ENCODE peak calls at places on chromosomes 2 and 18, in six cellular contexts. K, Q, R, D, B and M are unnamed samples.

GRCh38 chr2:110677080-110677479 is 783 bp downstream of the BUB1 start:
- DNase-seq in K (no peak), Q (no peak), R (no peak), D (no peak), B (no peak), M (no peak)

GRCh38 chr2:208489687-208490086 is 83.1 kb downstream of the PTH2R start:
- DNase-seq in K (no peak), Q (no peak), R (no peak), D (no peak), B (no peak), M (no peak)

GRCh38 chr2:183718246-183718645 is 594.0 kb downstream of the NUP35 start:
- DNase-seq in K (no peak), Q (no peak), R (no peak), D (no peak), B (no peak), M (no peak)

GRCh38 chr18:10252952-10253680 is 201.3 kb upstream of the APCDD1 start:
- DNase-seq in K (no peak), Q (no peak), R (no peak), D (no peak), B (no peak), M (no peak)

GRCh38 chr2:68425503-68425902 is 41.6 kb downstream of the FBXO48 start:
- DNase-seq in K (no peak), Q (no peak), R (no peak), D (no peak), B (no peak), M (no peak)

GRCh38 chr2:37837576-37838335 is 87.3 kb upstream of the RMDN2 start:
- DNase-seq in K (no peak), Q (peak), R (no peak), D (no peak), B (no peak), M (peak)

GRCh38 chr18:13382990-13383821 is 164.6 kb downstream of the LDLRAD4 start:
- DNase-seq in K (no peak), Q (no peak), R (no peak), D (no peak), B (no peak), M (no peak)

GRCh38 chr2:95091885-95092555 is 29.6 kb downstream of the MRPS5 start:
- DNase-seq in K (no peak), Q (no peak), R (no peak), D (no peak), B (no peak), M (no peak)

GRCh38 chr2:1997409-1997808 is 253.1 kb upstream of the PXDN start:
- DNase-seq in K (no peak), Q (no peak), R (no peak), D (no peak), B (no peak), M (no peak)

GRCh38 chr2:105873721-105874120 is 129.0 kb downstream of the NCK2 start:
- DNase-seq in K (peak), Q (peak), R (no peak), D (peak), B (no peak), M (no peak)

GRCh38 chr2:205975082-205975949 is 110.7 kb downstream of the INO80D start:
- DNase-seq in K (peak), Q (no peak), R (no peak), D (no peak), B (no peak), M (no peak)

GRCh38 chr2:205680067-205680466 is 2.2 kb upstream of the NRP2 start:
- DNase-seq in K (no peak), Q (peak), R (no peak), D (peak), B (no peak), M (peak)

GRCh38 chr2:207902822-207903221 is 122.5 kb downstream of the PLEKHM3 start:
- DNase-seq in K (no peak), Q (no peak), R (no peak), D (no peak), B (no peak), M (no peak)

GRCh38 chr2:205746408-205746785 is 64.1 kb downstream of the NRP2 start:
- DNase-seq in K (no peak), Q (no peak), R (no peak), D (no peak), B (no peak), M (no peak)

GRCh38 chr2:229417906-229418305 is 146.8 kb upstream of the PID1 start:
- DNase-seq in K (no peak), Q (no peak), R (no peak), D (no peak), B (no peak), M (no peak)

GRCh38 chr2:176093145-176093888 is 796 bp downstream of the HOXD13 start:
- DNase-seq in K (no peak), Q (no peak), R (no peak), D (peak), B (no peak), M (no peak)

GRCh38 chr18:24915547-24915946 is 436.4 kb downstream of the ZNF521 start:
- DNase-seq in K (no peak), Q (peak), R (no peak), D (peak), B (peak), M (peak)

GRCh38 chr2:60602828-60603532 is 49.5 kb upstream of the BCL11A start:
- DNase-seq in K (no peak), Q (no peak), R (no peak), D (no peak), B (no peak), M (no peak)

GRCh38 chr2:109375656-109376055 is 238.1 kb downstream of the SEPTIN10 start:
- DNase-seq in K (no peak), Q (no peak), R (peak), D (no peak), B (no peak), M (no peak)

GRCh38 chr2:227198866-227199265 is 34.4 kb downstream of the COL4A3 start:
- DNase-seq in K (no peak), Q (no peak), R (no peak), D (no peak), B (no peak), M (no peak)

GRCh38 chr2:33145459-33145858 is 198.7 kb downstream of the LTBP1 start:
- DNase-seq in K (no peak), Q (peak), R (no peak), D (peak), B (peak), M (no peak)

GRCh38 chr18:58097907-58098166 is 53.8 kb downstream of the NEDD4L start:
- DNase-seq in K (no peak), Q (no peak), R (no peak), D (no peak), B (no peak), M (no peak)

GRCh38 chr18:72866901-72867701 is 686 bp downstream of the NETO1 start:
- DNase-seq in K (no peak), Q (no peak), R (no peak), D (no peak), B (no peak), M (no peak)

GRCh38 chr18:37521500-37522465 is 43.8 kb downstream of the CELF4 start:
- DNase-seq in K (no peak), Q (no peak), R (no peak), D (no peak), B (no peak), M (no peak)

GRCh38 chr2:121362226-121362625 is 77.2 kb upstream of the TFCP2L1 start:
- DNase-seq in K (no peak), Q (no peak), R (no peak), D (no peak), B (no peak), M (no peak)

GRCh38 chr18:69401475-69402218 is 959 bp downstream of the DOK6 start:
- DNase-seq in K (no peak), Q (peak), R (no peak), D (peak), B (no peak), M (no peak)

GRCh38 chr18:23138470-23138869 is 3.2 kb downstream of the CABLES1 start:
- DNase-seq in K (no peak), Q (no peak), R (no peak), D (no peak), B (no peak), M (no peak)

GRCh38 chr2:86336350-86337234 is 834 bp downstream of the REEP1 start:
- DNase-seq in K (no peak), Q (no peak), R (no peak), D (no peak), B (no peak), M (no peak)

GRCh38 chr18:45249306-45249705 is 366.0 kb upstream of the SLC14A2 start:
- DNase-seq in K (no peak), Q (peak), R (no peak), D (no peak), B (peak), M (no peak)

GRCh38 chr2:124607679-124608078 is 582.6 kb downstream of the CNTNAP5 start:
- DNase-seq in K (no peak), Q (no peak), R (no peak), D (no peak), B (no peak), M (no peak)

GRCh38 chr2:47272031-47272864 is 117.1 kb upstream of the STPG4 start:
- DNase-seq in K (no peak), Q (peak), R (peak), D (peak), B (no peak), M (no peak)

GRCh38 chr2:236049981-236050380 is 118.2 kb downstream of the GBX2 start:
- DNase-seq in K (peak), Q (no peak), R (no peak), D (no peak), B (no peak), M (no peak)

GRCh38 chr2:16336916-16337315 is 328.7 kb downstream of the CYRIA start:
- DNase-seq in K (no peak), Q (no peak), R (no peak), D (no peak), B (no peak), M (no peak)

GRCh38 chr2:55311444-55311870 is 42.4 kb upstream of the MTIF2 start:
- DNase-seq in K (peak), Q (peak), R (no peak), D (peak), B (peak), M (no peak)

GRCh38 chr18:62332437-62332816 is 7.3 kb downstream of the TNFRSF11A start:
- DNase-seq in K (no peak), Q (no peak), R (no peak), D (no peak), B (no peak), M (no peak)

GRCh38 chr18:59700535-59700967 is 3.3 kb upstream of the CCBE1 start:
- DNase-seq in K (no peak), Q (no peak), R (no peak), D (no peak), B (no peak), M (no peak)
- H3K4me3 ChIP-seq in K (no peak), Q (no peak), R (no peak), D (no peak), B (no peak), M (no peak)

DNA sequence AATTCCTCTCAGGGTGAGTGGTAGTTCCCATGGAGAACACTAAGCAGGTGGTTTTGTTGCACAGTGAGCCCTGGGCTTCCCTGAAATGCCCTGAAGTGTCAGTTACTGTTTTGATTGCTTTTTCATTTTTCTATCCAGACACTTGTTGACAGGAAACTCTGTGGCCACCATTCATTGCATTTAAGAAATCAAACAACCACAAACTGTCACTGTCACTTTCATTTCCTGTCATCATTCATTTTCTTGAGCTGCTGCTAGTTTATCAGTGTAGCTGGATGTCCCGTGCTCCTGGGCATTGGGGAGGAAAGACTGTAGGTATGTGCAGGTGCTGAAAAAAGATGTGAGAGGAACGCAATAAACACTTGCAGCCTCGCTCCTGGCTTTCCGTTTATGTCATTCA is 891.6 kb upstream of the ZEB2 start:
- DNase-seq in K (peak), Q (no peak), R (no peak), D (no peak), B (no peak), M (no peak)
- TF ChIP-seq CTCF in K (no peak), Q (no peak), R (no peak), D (no peak), B (no peak), M (no peak)

DNA sequence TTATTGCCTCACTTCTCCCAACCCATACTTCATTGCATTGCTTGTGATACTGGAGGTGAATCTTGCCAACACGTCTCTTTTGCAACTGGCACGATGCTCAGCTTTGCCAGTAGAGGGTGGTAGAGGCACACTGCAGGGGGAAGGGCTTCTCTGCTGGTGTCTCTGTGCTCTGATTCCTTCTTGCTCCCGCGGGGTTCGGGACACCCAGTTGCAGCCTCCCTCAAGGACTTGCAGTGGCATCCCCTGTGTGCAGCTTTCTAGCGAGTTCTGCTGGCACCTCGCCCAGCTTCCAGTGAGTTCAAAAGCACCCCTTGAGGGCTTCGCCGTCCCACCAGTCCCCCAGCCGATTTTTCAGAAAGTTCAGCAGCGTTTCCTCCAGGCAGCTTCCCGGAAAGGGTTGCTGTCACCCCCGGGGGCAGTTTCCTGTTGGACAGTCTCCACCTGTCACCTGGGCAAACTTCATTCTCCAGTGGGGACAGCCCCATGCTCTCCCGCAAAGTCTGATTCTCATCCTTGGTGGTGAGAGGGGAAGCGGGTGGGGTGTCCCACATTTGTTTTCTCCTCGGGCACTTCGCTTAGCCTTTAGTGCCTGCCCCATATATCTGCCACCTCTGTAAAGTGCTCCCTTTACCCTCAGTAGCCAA is 35.4 kb upstream of the EN1 start:
- DNase-seq in K (no peak), Q (peak), R (peak), D (peak), B (peak), M (no peak)
- H3K4me3 ChIP-seq in K (no peak), Q (no peak), R (peak), D (no peak), B (peak), M (no peak)

GRCh38 chr2:100679211-100679610 is 116.4 kb downstream of the PDCL3 start:
- DNase-seq in K (no peak), Q (no peak), R (peak), D (no peak), B (no peak), M (no peak)
- TF ChIP-seq CTCF in K (no peak), Q (no peak), R (no peak), D (no peak), B (no peak), M (no peak)

DNA sequence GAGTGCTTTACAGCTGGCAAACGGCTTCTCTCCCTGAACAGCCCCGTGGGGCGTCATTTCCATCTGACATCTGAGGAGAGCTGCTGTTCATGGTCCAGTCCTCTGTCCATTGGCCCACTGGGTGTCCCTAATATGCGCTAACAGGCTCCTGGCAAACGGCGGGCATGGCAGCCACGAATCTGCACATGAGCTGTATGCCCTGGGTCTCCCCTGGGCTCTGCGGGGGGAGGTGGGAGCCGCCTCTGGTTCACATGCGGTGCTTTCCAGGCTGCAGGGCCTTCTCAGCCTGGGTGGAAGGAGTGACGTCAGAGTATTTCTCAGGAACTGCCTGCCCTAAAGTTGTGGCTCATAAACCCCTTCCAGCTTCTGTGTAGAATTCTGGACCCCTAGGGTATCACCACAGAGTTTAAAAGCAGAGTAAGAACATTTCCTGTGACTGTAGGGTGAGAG is 73.2 kb downstream of the LRRFIP1 start:
- DNase-seq in K (peak), Q (peak), R (peak), D (peak), B (no peak), M (no peak)
- H3K4me3 ChIP-seq in K (peak), Q (no peak), R (no peak), D (no peak), B (no peak), M (no peak)

DNA sequence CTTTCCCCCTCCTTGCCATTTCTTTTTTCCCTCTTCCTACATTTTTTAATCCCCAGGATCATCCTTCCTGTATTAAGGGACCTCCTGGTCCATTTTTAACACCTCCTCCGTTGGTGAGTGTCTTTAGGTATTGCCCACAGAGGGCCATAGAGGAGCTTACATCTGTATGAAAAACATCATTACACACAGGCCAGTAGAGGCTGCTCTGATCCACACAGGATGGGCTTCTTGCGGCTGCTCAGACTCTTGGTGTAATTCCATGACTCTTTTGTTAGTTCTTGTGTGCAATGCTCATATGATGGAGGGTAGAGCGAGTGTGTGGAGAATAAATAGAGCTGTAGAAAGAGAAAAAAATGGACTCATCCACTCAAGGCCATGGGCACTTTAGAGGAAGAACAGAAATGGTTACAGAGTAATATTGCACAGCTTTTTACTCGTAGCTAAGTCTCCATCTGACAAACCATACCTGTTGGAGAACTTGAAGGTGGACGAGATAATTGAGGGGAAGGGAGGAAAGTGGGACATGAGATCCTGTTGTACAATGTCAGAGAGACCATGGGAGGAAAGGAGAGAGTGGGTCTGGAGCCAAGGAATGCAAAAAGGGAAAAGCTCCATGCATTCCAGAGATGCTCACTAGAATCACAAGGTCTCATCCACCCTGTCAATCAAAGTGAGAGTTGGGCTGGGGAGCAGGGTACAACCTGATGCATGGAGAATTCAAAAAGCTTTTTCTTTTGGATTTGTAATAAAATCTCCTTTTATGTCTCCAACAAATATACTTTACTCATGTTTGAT is 129.7 kb upstream of the TNP1 start:
- DNase-seq in K (no peak), Q (peak), R (no peak), D (peak), B (peak), M (no peak)
- TF ChIP-seq CTCF in K (no peak), Q (no peak), R (no peak), D (peak), B (peak), M (peak)

GRCh38 chr2:169824373-169825333 is at the start of gene METTL5:
- DNase-seq in K (peak), Q (peak), R (peak), D (peak), B (no peak), M (peak)
- H3K4me3 ChIP-seq in K (peak), Q (peak), R (peak), D (peak), B (peak), M (peak)

GRCh38 chr2:98086491-98087446 is at the start of gene VWA3B:
- DNase-seq in K (no peak), Q (no peak), R (no peak), D (peak), B (no peak), M (no peak)

GRCh38 chr2:98085649-98086048 is 1.3 kb upstream of the VWA3B start:
- DNase-seq in K (no peak), Q (no peak), R (no peak), D (no peak), B (no peak), M (no peak)

GRCh38 chr2:98090951-98091350 is 4.0 kb downstream of the VWA3B start:
- DNase-seq in K (no peak), Q (no peak), R (no peak), D (no peak), B (no peak), M (no peak)

GRCh38 chr2:98087447-98088065 is 589 bp downstream of the VWA3B start:
- DNase-seq in K (no peak), Q (no peak), R (no peak), D (no peak), B (no peak), M (no peak)

GRCh38 chr2:98088261-98088660 is 1.3 kb downstream of the VWA3B start:
- DNase-seq in K (no peak), Q (no peak), R (no peak), D (no peak), B (no peak), M (no peak)
- TF ChIP-seq CTCF in K (no peak), Q (no peak), R (no peak), D (no peak), B (no peak), M (no peak)

DNA sequence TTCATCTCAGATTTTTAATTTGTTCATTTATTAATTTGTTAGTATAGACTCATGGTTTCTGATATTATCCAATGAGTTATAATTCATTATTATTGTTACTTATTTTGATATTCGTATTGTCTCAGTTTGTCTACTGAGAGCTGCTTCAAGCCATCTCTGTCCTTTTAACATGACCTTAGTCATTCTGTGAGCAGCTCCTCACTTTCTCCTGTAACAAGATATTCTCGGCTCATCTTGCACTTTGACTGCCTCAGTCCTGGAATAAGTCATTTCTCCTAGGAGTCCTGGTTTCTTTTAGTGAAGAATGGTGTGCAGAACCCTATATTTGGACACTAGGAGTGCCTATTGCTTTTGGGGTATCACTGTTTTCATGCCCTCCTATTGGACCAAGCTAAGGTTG is 13.2 kb downstream of the ASB1 start:
- DNase-seq in K (no peak), Q (no peak), R (no peak), D (no peak), B (no peak), M (no peak)
- H3K4me3 ChIP-seq in K (no peak), Q (no peak), R (no peak), D (no peak), B (no peak), M (no peak)